ENCODE peak calls at places on chromosomes 2 and 18, in four cellular contexts. C, S, W and R are unnamed samples.

GRCh38 chr2:240480834-240481623 is 45.6 kb downstream of the GPC1 start:
- DNase-seq in S (no peak), W (no peak), C (peak), R (no peak)

GRCh38 chr2:232328516-232329460 is 49.8 kb upstream of the ALPP start:
- DNase-seq in C (no peak), S (no peak), W (no peak), R (no peak)

GRCh38 chr2:42567806-42568429 is 514 bp upstream of the MTA3 start:
- DNase-seq in S (peak), C (peak), W (peak), R (no peak)

GRCh38 chr18:47283476-47283875 is 32.0 kb upstream of the SKOR2 start:
- DNase-seq in W (peak), S (no peak), C (peak), R (no peak)

GRCh38 chr2:217501887-217502286 is 500.9 kb downstream of the TNS1 start:
- DNase-seq in C (no peak), S (no peak), W (no peak), R (no peak)

GRCh38 chr2:165274698-165275097 is 35.5 kb downstream of the SCN2A start:
- DNase-seq in S (no peak), C (no peak), W (no peak), R (no peak)

GRCh38 chr2:66084948-66085590 is 349.9 kb upstream of the MEIS1 start:
- DNase-seq in S (no peak), C (no peak), W (no peak), R (no peak)

GRCh38 chr2:63819765-63820717 is 21.7 kb upstream of the UGP2 start:
- DNase-seq in C (no peak), S (no peak), W (no peak), R (no peak)

GRCh38 chr2:8836979-8837794 is at the start of gene KIDINS220:
- DNase-seq in S (peak), C (peak), W (peak), R (peak)

GRCh38 chr2:37343537-37344434 is 644 bp upstream of the QPCT start:
- DNase-seq in S (peak), C (peak), W (peak), R (no peak)

GRCh38 chr2:71154798-71155197 is 24.4 kb downstream of the MPHOSPH10 start:
- DNase-seq in C (peak), W (peak), S (peak), R (no peak)

GRCh38 chr2:32436150-32436549 is 79.3 kb downstream of the BIRC6 start:
- DNase-seq in S (no peak), W (no peak), C (no peak), R (no peak)